ENCODE peak calls at places on chromosome 7, in ten cellular contexts. One of them, this sample, is unnamed.

GRCh38 chr7:131931368-131931767 is 374.9 kb upstream of the PODXL start:
- DNase-seq in astrocyte of the spinal cord: peak
- DNase-seq in NCI-H1092: no peak
- DNase-seq in skeletal muscle cell: no peak
- DNase-seq in mucosa of descending colon: no peak
- DNase-seq in iris pigment epithelial cell: peak
- DNase-seq in amniotic stem cell: no peak
- DNase-seq in T-helper 9 cell: no peak
- DNase-seq in GM13976: no peak
- DNase-seq in AG08396: no peak
- DNase-seq in this sample: peak

GRCh38 chr7:4093035-4093434 is 589.1 kb upstream of the FOXK1 start:
- DNase-seq in GM13976: no peak
- DNase-seq in iris pigment epithelial cell: no peak
- DNase-seq in mucosa of descending colon: no peak
- DNase-seq in T-helper 9 cell: no peak
- DNase-seq in skeletal muscle cell: no peak
- DNase-seq in NCI-H1092: no peak
- DNase-seq in AG08396: no peak
- DNase-seq in amniotic stem cell: no peak
- DNase-seq in astrocyte of the spinal cord: no peak
- DNase-seq in this sample: no peak

GRCh38 chr7:154928136-154929005 is 74.6 kb downstream of the PAXIP1 start:
- DNase-seq in astrocyte of the spinal cord: peak
- DNase-seq in amniotic stem cell: peak
- DNase-seq in skeletal muscle cell: peak
- DNase-seq in mucosa of descending colon: peak
- DNase-seq in NCI-H1092: no peak
- DNase-seq in T-helper 9 cell: peak
- DNase-seq in iris pigment epithelial cell: peak
- DNase-seq in GM13976: peak
- DNase-seq in AG08396: peak
- DNase-seq in this sample: peak

GRCh38 chr7:95469850-95470249 is 15.9 kb upstream of the ASB4 start:
- DNase-seq in NCI-H1092: peak
- DNase-seq in mucosa of descending colon: no peak
- DNase-seq in T-helper 9 cell: no peak
- DNase-seq in amniotic stem cell: no peak
- DNase-seq in astrocyte of the spinal cord: no peak
- DNase-seq in skeletal muscle cell: no peak
- DNase-seq in AG08396: no peak
- DNase-seq in GM13976: no peak
- DNase-seq in iris pigment epithelial cell: no peak
- DNase-seq in this sample: no peak

GRCh38 chr7:125061-125471 is 67.3 kb upstream of the FAM20C start:
- DNase-seq in GM13976: no peak
- DNase-seq in amniotic stem cell: no peak
- DNase-seq in iris pigment epithelial cell: no peak
- DNase-seq in astrocyte of the spinal cord: no peak
- DNase-seq in skeletal muscle cell: no peak
- DNase-seq in mucosa of descending colon: no peak
- DNase-seq in T-helper 9 cell: no peak
- DNase-seq in AG08396: no peak
- DNase-seq in NCI-H1092: no peak
- DNase-seq in this sample: no peak

GRCh38 chr7:124992881-124993562 is 63.4 kb upstream of the POT1 start:
- DNase-seq in astrocyte of the spinal cord: peak
- DNase-seq in NCI-H1092: no peak
- DNase-seq in skeletal muscle cell: peak
- DNase-seq in amniotic stem cell: peak
- DNase-seq in AG08396: peak
- DNase-seq in GM13976: no peak
- DNase-seq in mucosa of descending colon: no peak
- DNase-seq in T-helper 9 cell: no peak
- DNase-seq in iris pigment epithelial cell: peak
- DNase-seq in this sample: peak

GRCh38 chr7:150371996-150372270 is 3.3 kb downstream of the REPIN1 start:
- DNase-seq in T-helper 9 cell: no peak
- DNase-seq in NCI-H1092: no peak
- DNase-seq in AG08396: no peak
- DNase-seq in skeletal muscle cell: no peak
- DNase-seq in mucosa of descending colon: no peak
- DNase-seq in amniotic stem cell: no peak
- DNase-seq in iris pigment epithelial cell: no peak
- DNase-seq in astrocyte of the spinal cord: no peak
- DNase-seq in GM13976: no peak
- DNase-seq in this sample: no peak

GRCh38 chr7:116501425-116502167 is 2.1 kb downstream of the CAV2 start:
- DNase-seq in amniotic stem cell: no peak
- DNase-seq in iris pigment epithelial cell: peak
- DNase-seq in skeletal muscle cell: no peak
- DNase-seq in NCI-H1092: no peak
- DNase-seq in GM13976: no peak
- DNase-seq in T-helper 9 cell: no peak
- DNase-seq in mucosa of descending colon: no peak
- DNase-seq in AG08396: no peak
- DNase-seq in astrocyte of the spinal cord: no peak
- DNase-seq in this sample: peak

GRCh38 chr7:70042533-70042932 is 444.3 kb downstream of the AUTS2 start:
- DNase-seq in skeletal muscle cell: peak
- DNase-seq in T-helper 9 cell: no peak
- DNase-seq in amniotic stem cell: peak
- DNase-seq in GM13976: no peak
- DNase-seq in mucosa of descending colon: no peak
- DNase-seq in iris pigment epithelial cell: peak
- DNase-seq in NCI-H1092: no peak
- DNase-seq in astrocyte of the spinal cord: peak
- DNase-seq in AG08396: peak
- DNase-seq in this sample: no peak

GRCh38 chr7:99021941-99022560 is 121.9 kb downstream of the SMURF1 start:
- DNase-seq in skeletal muscle cell: peak
- DNase-seq in T-helper 9 cell: no peak
- DNase-seq in iris pigment epithelial cell: no peak
- DNase-seq in NCI-H1092: no peak
- DNase-seq in GM13976: no peak
- DNase-seq in AG08396: no peak
- DNase-seq in mucosa of descending colon: no peak
- DNase-seq in astrocyte of the spinal cord: no peak
- DNase-seq in amniotic stem cell: no peak
- DNase-seq in this sample: no peak

GRCh38 chr7:19339512-19339911 is 194.3 kb upstream of the FERD3L start:
- DNase-seq in astrocyte of the spinal cord: no peak
- DNase-seq in mucosa of descending colon: no peak
- DNase-seq in iris pigment epithelial cell: no peak
- DNase-seq in AG08396: no peak
- DNase-seq in skeletal muscle cell: no peak
- DNase-seq in NCI-H1092: no peak
- DNase-seq in GM13976: no peak
- DNase-seq in T-helper 9 cell: no peak
- DNase-seq in amniotic stem cell: no peak
- DNase-seq in this sample: no peak

GRCh38 chr7:104801022-104801421 is 213.0 kb upstream of the KMT2E start:
- DNase-seq in mucosa of descending colon: no peak
- DNase-seq in AG08396: no peak
- DNase-seq in skeletal muscle cell: no peak
- DNase-seq in GM13976: no peak
- DNase-seq in astrocyte of the spinal cord: no peak
- DNase-seq in T-helper 9 cell: no peak
- DNase-seq in iris pigment epithelial cell: no peak
- DNase-seq in amniotic stem cell: no peak
- DNase-seq in NCI-H1092: no peak
- DNase-seq in this sample: no peak

GRCh38 chr7:48299580-48300169 is 128.4 kb downstream of the ABCA13 start:
- DNase-seq in AG08396: peak
- DNase-seq in astrocyte of the spinal cord: peak
- DNase-seq in NCI-H1092: peak
- DNase-seq in iris pigment epithelial cell: peak
- DNase-seq in skeletal muscle cell: peak
- DNase-seq in GM13976: peak
- DNase-seq in amniotic stem cell: peak
- DNase-seq in mucosa of descending colon: peak
- DNase-seq in T-helper 9 cell: no peak
- DNase-seq in this sample: peak

GRCh38 chr7:96321041-96321669 is 743 bp downstream of the SLC25A13 start:
- DNase-seq in AG08396: peak
- DNase-seq in astrocyte of the spinal cord: peak
- DNase-seq in T-helper 9 cell: peak
- DNase-seq in skeletal muscle cell: peak
- DNase-seq in NCI-H1092: peak
- DNase-seq in iris pigment epithelial cell: peak
- DNase-seq in GM13976: no peak
- DNase-seq in mucosa of descending colon: peak
- DNase-seq in amniotic stem cell: peak
- DNase-seq in this sample: peak

GRCh38 chr7:127713758-127714157 is 61.8 kb downstream of the SND1 start:
- DNase-seq in mucosa of descending colon: no peak
- DNase-seq in AG08396: no peak
- DNase-seq in T-helper 9 cell: no peak
- DNase-seq in astrocyte of the spinal cord: no peak
- DNase-seq in NCI-H1092: no peak
- DNase-seq in iris pigment epithelial cell: no peak
- DNase-seq in skeletal muscle cell: no peak
- DNase-seq in amniotic stem cell: no peak
- DNase-seq in GM13976: no peak
- DNase-seq in this sample: no peak

GRCh38 chr7:30162622-30163124 is 27.9 kb downstream of the MTURN start:
- DNase-seq in astrocyte of the spinal cord: peak
- DNase-seq in amniotic stem cell: peak
- DNase-seq in AG08396: no peak
- DNase-seq in T-helper 9 cell: no peak
- DNase-seq in skeletal muscle cell: peak
- DNase-seq in iris pigment epithelial cell: peak
- DNase-seq in NCI-H1092: peak
- DNase-seq in mucosa of descending colon: no peak
- DNase-seq in GM13976: no peak
- DNase-seq in this sample: peak

GRCh38 chr7:102253973-102254370 is 32.7 kb upstream of the SH2B2 start:
- DNase-seq in GM13976: no peak
- DNase-seq in astrocyte of the spinal cord: no peak
- DNase-seq in skeletal muscle cell: peak
- DNase-seq in amniotic stem cell: no peak
- DNase-seq in mucosa of descending colon: no peak
- DNase-seq in NCI-H1092: no peak
- DNase-seq in T-helper 9 cell: no peak
- DNase-seq in AG08396: no peak
- DNase-seq in iris pigment epithelial cell: no peak
- DNase-seq in this sample: no peak

GRCh38 chr7:124251616-124252015 is 218.7 kb upstream of the TMEM229A start:
- DNase-seq in AG08396: no peak
- DNase-seq in astrocyte of the spinal cord: no peak
- DNase-seq in GM13976: no peak
- DNase-seq in T-helper 9 cell: no peak
- DNase-seq in skeletal muscle cell: no peak
- DNase-seq in NCI-H1092: no peak
- DNase-seq in mucosa of descending colon: no peak
- DNase-seq in iris pigment epithelial cell: no peak
- DNase-seq in amniotic stem cell: no peak
- DNase-seq in this sample: no peak

GRCh38 chr7:154909241-154910105 is 93.5 kb downstream of the PAXIP1 start:
- DNase-seq in T-helper 9 cell: no peak
- DNase-seq in amniotic stem cell: no peak
- DNase-seq in NCI-H1092: no peak
- DNase-seq in astrocyte of the spinal cord: no peak
- DNase-seq in GM13976: no peak
- DNase-seq in AG08396: no peak
- DNase-seq in skeletal muscle cell: no peak
- DNase-seq in mucosa of descending colon: no peak
- DNase-seq in iris pigment epithelial cell: no peak
- DNase-seq in this sample: no peak

GRCh38 chr7:55250313-55250712 is 114.8 kb upstream of the LANCL2 start:
- DNase-seq in T-helper 9 cell: no peak
- DNase-seq in GM13976: no peak
- DNase-seq in NCI-H1092: no peak
- DNase-seq in mucosa of descending colon: peak
- DNase-seq in astrocyte of the spinal cord: no peak
- DNase-seq in amniotic stem cell: no peak
- DNase-seq in iris pigment epithelial cell: no peak
- DNase-seq in skeletal muscle cell: no peak
- DNase-seq in AG08396: peak
- DNase-seq in this sample: peak

GRCh38 chr7:20388064-20388463 is 57.4 kb downstream of the ITGB8 start:
- DNase-seq in NCI-H1092: no peak
- DNase-seq in iris pigment epithelial cell: no peak
- DNase-seq in astrocyte of the spinal cord: no peak
- DNase-seq in T-helper 9 cell: no peak
- DNase-seq in amniotic stem cell: no peak
- DNase-seq in skeletal muscle cell: no peak
- DNase-seq in AG08396: no peak
- DNase-seq in GM13976: no peak
- DNase-seq in mucosa of descending colon: no peak
- DNase-seq in this sample: no peak

GRCh38 chr7:111090834-111091233 is at the start of gene LRRN3:
- DNase-seq in iris pigment epithelial cell: peak
- DNase-seq in NCI-H1092: peak
- DNase-seq in amniotic stem cell: peak
- DNase-seq in astrocyte of the spinal cord: peak
- DNase-seq in skeletal muscle cell: no peak
- DNase-seq in T-helper 9 cell: no peak
- DNase-seq in AG08396: peak
- DNase-seq in mucosa of descending colon: peak
- DNase-seq in GM13976: no peak
- DNase-seq in this sample: peak

This sample was measured in EL.